ENCODE peak calls at places on chromosomes 12 and 14, in nine cellular contexts. One of them, this sample, is unnamed.

GRCh38 chr12:111757361-111758119 is 9.2 kb upstream of the ALDH2 start:
- DNase-seq in Calu3: no peak
- DNase-seq in fibroblast of pulmonary artery: peak
- DNase-seq in heart right ventricle: peak
- DNase-seq in OCI-LY7: peak
- DNase-seq in fibroblast of villous mesenchyme: peak
- DNase-seq in cardiac fibroblast: peak
- DNase-seq in IMR-90: peak
- DNase-seq in tibial artery: peak
- DNase-seq in this sample: no peak

GRCh38 chr14:33834101-33834955 is 116.5 kb downstream of the EGLN3 start:
- DNase-seq in heart right ventricle: no peak
- DNase-seq in Calu3: no peak
- DNase-seq in cardiac fibroblast: no peak
- DNase-seq in fibroblast of pulmonary artery: no peak
- DNase-seq in IMR-90: no peak
- DNase-seq in tibial artery: no peak
- DNase-seq in fibroblast of villous mesenchyme: no peak
- DNase-seq in OCI-LY7: no peak
- DNase-seq in this sample: no peak

GRCh38 chr12:49552014-49552413 is 13.2 kb downstream of the KCNH3 start:
- DNase-seq in fibroblast of pulmonary artery: peak
- DNase-seq in IMR-90: no peak
- DNase-seq in cardiac fibroblast: no peak
- DNase-seq in Calu3: no peak
- DNase-seq in tibial artery: peak
- DNase-seq in OCI-LY7: no peak
- DNase-seq in heart right ventricle: peak
- DNase-seq in fibroblast of villous mesenchyme: no peak
- DNase-seq in this sample: peak

GRCh38 chr14:99069946-99070345 is 202.1 kb downstream of the BCL11B start:
- DNase-seq in heart right ventricle: no peak
- DNase-seq in tibial artery: no peak
- DNase-seq in cardiac fibroblast: no peak
- DNase-seq in Calu3: no peak
- DNase-seq in IMR-90: no peak
- DNase-seq in fibroblast of villous mesenchyme: no peak
- DNase-seq in fibroblast of pulmonary artery: no peak
- DNase-seq in OCI-LY7: no peak
- DNase-seq in this sample: no peak

GRCh38 chr12:129467749-129468148 is 436.1 kb downstream of the TMEM132D start:
- DNase-seq in OCI-LY7: no peak
- DNase-seq in heart right ventricle: no peak
- DNase-seq in IMR-90: no peak
- DNase-seq in fibroblast of pulmonary artery: no peak
- DNase-seq in fibroblast of villous mesenchyme: no peak
- DNase-seq in cardiac fibroblast: no peak
- DNase-seq in Calu3: no peak
- DNase-seq in tibial artery: no peak
- DNase-seq in this sample: no peak

GRCh38 chr12:112798019-112798760 is 6.6 kb downstream of the RPH3A start:
- DNase-seq in fibroblast of villous mesenchyme: no peak
- DNase-seq in IMR-90: no peak
- DNase-seq in heart right ventricle: no peak
- DNase-seq in OCI-LY7: no peak
- DNase-seq in fibroblast of pulmonary artery: peak
- DNase-seq in cardiac fibroblast: no peak
- DNase-seq in Calu3: no peak
- DNase-seq in tibial artery: no peak
- DNase-seq in this sample: no peak

GRCh38 chr12:109192358-109192757 is 76.0 kb downstream of the ACACB start:
- DNase-seq in fibroblast of pulmonary artery: peak
- DNase-seq in Calu3: peak
- DNase-seq in fibroblast of villous mesenchyme: no peak
- DNase-seq in OCI-LY7: no peak
- DNase-seq in heart right ventricle: no peak
- DNase-seq in IMR-90: peak
- DNase-seq in tibial artery: no peak
- DNase-seq in cardiac fibroblast: peak
- DNase-seq in this sample: peak

GRCh38 chr12:116210131-116210530 is 67.4 kb downstream of the MED13L start:
- DNase-seq in OCI-LY7: no peak
- DNase-seq in IMR-90: peak
- DNase-seq in Calu3: no peak
- DNase-seq in heart right ventricle: no peak
- DNase-seq in tibial artery: no peak
- DNase-seq in fibroblast of pulmonary artery: no peak
- DNase-seq in fibroblast of villous mesenchyme: peak
- DNase-seq in cardiac fibroblast: no peak
- DNase-seq in this sample: no peak

GRCh38 chr14:68794856-68795601 is 2.2 kb upstream of the ZFP36L1 start:
- DNase-seq in tibial artery: peak
- DNase-seq in cardiac fibroblast: peak
- DNase-seq in OCI-LY7: peak
- DNase-seq in Calu3: peak
- DNase-seq in fibroblast of villous mesenchyme: peak
- DNase-seq in fibroblast of pulmonary artery: peak
- DNase-seq in heart right ventricle: peak
- DNase-seq in IMR-90: peak
- DNase-seq in this sample: peak

GRCh38 chr12:90086281-90086680 is 377.6 kb upstream of the ATP2B1 start:
- DNase-seq in fibroblast of pulmonary artery: no peak
- DNase-seq in fibroblast of villous mesenchyme: no peak
- DNase-seq in IMR-90: peak
- DNase-seq in Calu3: no peak
- DNase-seq in tibial artery: no peak
- DNase-seq in heart right ventricle: no peak
- DNase-seq in cardiac fibroblast: peak
- DNase-seq in OCI-LY7: no peak
- DNase-seq in this sample: peak

GRCh38 chr14:102891556-102891955 is 30.9 kb upstream of the AMN start:
- DNase-seq in cardiac fibroblast: peak
- DNase-seq in Calu3: no peak
- DNase-seq in fibroblast of villous mesenchyme: peak
- DNase-seq in IMR-90: peak
- DNase-seq in OCI-LY7: no peak
- DNase-seq in heart right ventricle: no peak
- DNase-seq in fibroblast of pulmonary artery: peak
- DNase-seq in tibial artery: no peak
- DNase-seq in this sample: peak

GRCh38 chr12:104370989-104371870 is 67.7 kb downstream of the EID3 start:
- DNase-seq in OCI-LY7: no peak
- DNase-seq in fibroblast of pulmonary artery: peak
- DNase-seq in IMR-90: peak
- DNase-seq in fibroblast of villous mesenchyme: no peak
- DNase-seq in heart right ventricle: no peak
- DNase-seq in cardiac fibroblast: peak
- DNase-seq in Calu3: peak
- DNase-seq in tibial artery: no peak
- DNase-seq in this sample: peak

GRCh38 chr14:85316701-85317100 is 213.2 kb upstream of the FLRT2 start:
- DNase-seq in fibroblast of pulmonary artery: no peak
- DNase-seq in cardiac fibroblast: no peak
- DNase-seq in OCI-LY7: no peak
- DNase-seq in heart right ventricle: no peak
- DNase-seq in fibroblast of villous mesenchyme: peak
- DNase-seq in tibial artery: no peak
- DNase-seq in IMR-90: peak
- DNase-seq in Calu3: no peak
- DNase-seq in this sample: no peak

GRCh38 chr14:37436519-37436918 is 158.5 kb downstream of the FOXA1 start:
- DNase-seq in Calu3: no peak
- DNase-seq in fibroblast of villous mesenchyme: no peak
- DNase-seq in cardiac fibroblast: no peak
- DNase-seq in tibial artery: no peak
- DNase-seq in OCI-LY7: no peak
- DNase-seq in IMR-90: no peak
- DNase-seq in heart right ventricle: no peak
- DNase-seq in fibroblast of pulmonary artery: no peak
- DNase-seq in this sample: peak

GRCh38 chr14:59634617-59635016 is 58.0 kb upstream of the CCDC175 start:
- DNase-seq in heart right ventricle: no peak
- DNase-seq in IMR-90: no peak
- DNase-seq in cardiac fibroblast: no peak
- DNase-seq in fibroblast of pulmonary artery: no peak
- DNase-seq in fibroblast of villous mesenchyme: no peak
- DNase-seq in OCI-LY7: no peak
- DNase-seq in tibial artery: no peak
- DNase-seq in Calu3: no peak
- DNase-seq in this sample: no peak

GRCh38 chr12:55929306-55929791 is 1.6 kb upstream of the DGKA start:
- DNase-seq in cardiac fibroblast: no peak
- DNase-seq in tibial artery: no peak
- DNase-seq in heart right ventricle: peak
- DNase-seq in fibroblast of pulmonary artery: no peak
- DNase-seq in fibroblast of villous mesenchyme: no peak
- DNase-seq in Calu3: no peak
- DNase-seq in IMR-90: no peak
- DNase-seq in OCI-LY7: peak
- DNase-seq in this sample: no peak

DNA sequence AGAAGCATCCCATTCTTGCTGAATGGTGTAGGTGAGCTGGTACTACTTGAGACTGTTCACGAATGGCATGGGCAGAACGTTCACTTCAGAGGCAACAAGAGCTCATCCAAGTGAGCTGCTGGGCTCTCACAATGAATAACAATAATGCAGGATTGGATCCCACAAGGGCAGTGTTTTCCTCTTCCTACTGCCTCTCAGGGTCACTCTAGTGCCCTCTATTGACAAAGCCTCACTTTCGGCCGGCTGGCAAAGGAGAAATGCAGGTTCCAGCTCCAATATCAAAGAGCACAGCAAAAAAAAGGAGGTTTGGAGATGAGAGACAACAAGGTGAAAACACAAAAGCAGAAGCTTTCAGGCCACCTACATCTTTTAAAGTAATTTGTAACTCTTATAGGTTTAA is 74.6 kb upstream of the MYF6 start:
- DNase-seq in IMR-90: no peak
- DNase-seq in fibroblast of pulmonary artery: no peak
- DNase-seq in Calu3: peak
- DNase-seq in fibroblast of villous mesenchyme: no peak
- DNase-seq in OCI-LY7: peak
- DNase-seq in tibial artery: no peak
- DNase-seq in cardiac fibroblast: peak
- DNase-seq in heart right ventricle: no peak
- DNase-seq in this sample: peak
- TF ChIP-seq CTCF in IMR-90: no peak
- TF ChIP-seq CTCF in fibroblast of pulmonary artery: peak
- TF ChIP-seq CTCF in Calu3: no peak
- TF ChIP-seq CTCF in fibroblast of villous mesenchyme: peak
- TF ChIP-seq CTCF in OCI-LY7: peak
- TF ChIP-seq CTCF in tibial artery: no peak
- TF ChIP-seq CTCF in cardiac fibroblast: peak
- TF ChIP-seq CTCF in heart right ventricle: no peak
- TF ChIP-seq CTCF in this sample: peak

GRCh38 chr14:76381817-76382494 is 6.0 kb downstream of the ESRRB start:
- DNase-seq in cardiac fibroblast: no peak
- DNase-seq in tibial artery: no peak
- DNase-seq in OCI-LY7: no peak
- DNase-seq in IMR-90: no peak
- DNase-seq in heart right ventricle: no peak
- DNase-seq in fibroblast of pulmonary artery: no peak
- DNase-seq in fibroblast of villous mesenchyme: no peak
- DNase-seq in Calu3: no peak
- DNase-seq in this sample: no peak
- TF ChIP-seq CTCF in cardiac fibroblast: no peak
- TF ChIP-seq CTCF in tibial artery: no peak
- TF ChIP-seq CTCF in OCI-LY7: no peak
- TF ChIP-seq CTCF in IMR-90: no peak
- TF ChIP-seq CTCF in heart right ventricle: no peak
- TF ChIP-seq CTCF in fibroblast of pulmonary artery: no peak
- TF ChIP-seq CTCF in fibroblast of villous mesenchyme: no peak
- TF ChIP-seq CTCF in Calu3: no peak
- TF ChIP-seq CTCF in this sample: no peak

DNA sequence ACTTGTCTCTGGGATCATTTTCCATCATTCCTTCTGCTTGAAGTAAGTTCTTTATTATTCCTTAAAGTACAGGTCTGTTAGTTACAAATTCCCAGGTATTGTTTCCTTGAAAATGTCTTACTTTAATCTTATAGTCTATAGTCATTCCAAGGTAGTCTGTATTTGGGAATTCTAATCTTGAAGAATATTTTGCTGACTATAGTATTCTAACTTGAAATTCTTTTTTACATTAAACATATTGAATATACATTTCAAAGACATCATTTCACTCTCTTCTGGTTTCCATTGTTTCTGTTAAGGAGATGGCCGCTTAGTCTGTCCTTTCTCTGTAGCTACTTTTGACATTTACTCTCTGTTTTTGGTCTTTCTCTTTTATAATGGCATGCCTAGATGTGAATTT is 399.8 kb downstream of the TMEM117 start:
- DNase-seq in fibroblast of pulmonary artery: no peak
- DNase-seq in Calu3: no peak
- DNase-seq in cardiac fibroblast: no peak
- DNase-seq in heart right ventricle: no peak
- DNase-seq in fibroblast of villous mesenchyme: no peak
- DNase-seq in tibial artery: no peak
- DNase-seq in IMR-90: no peak
- DNase-seq in OCI-LY7: no peak
- DNase-seq in this sample: no peak
- TF ChIP-seq CTCF in fibroblast of pulmonary artery: no peak
- TF ChIP-seq CTCF in Calu3: no peak
- TF ChIP-seq CTCF in cardiac fibroblast: no peak
- TF ChIP-seq CTCF in heart right ventricle: no peak
- TF ChIP-seq CTCF in fibroblast of villous mesenchyme: no peak
- TF ChIP-seq CTCF in tibial artery: no peak
- TF ChIP-seq CTCF in IMR-90: no peak
- TF ChIP-seq CTCF in OCI-LY7: no peak
- TF ChIP-seq CTCF in this sample: no peak

GRCh38 chr12:120229071-120229582 is 28.2 kb upstream of the RPLP0 start:
- DNase-seq in heart right ventricle: peak
- DNase-seq in cardiac fibroblast: no peak
- DNase-seq in tibial artery: no peak
- DNase-seq in IMR-90: no peak
- DNase-seq in fibroblast of villous mesenchyme: peak
- DNase-seq in OCI-LY7: peak
- DNase-seq in Calu3: no peak
- DNase-seq in fibroblast of pulmonary artery: no peak
- DNase-seq in this sample: peak

GRCh38 chr12:120230974-120231315 is 30.0 kb upstream of the RPLP0 start:
- DNase-seq in IMR-90: no peak
- DNase-seq in heart right ventricle: no peak
- DNase-seq in fibroblast of villous mesenchyme: no peak
- DNase-seq in Calu3: no peak
- DNase-seq in fibroblast of pulmonary artery: no peak
- DNase-seq in cardiac fibroblast: no peak
- DNase-seq in tibial artery: no peak
- DNase-seq in OCI-LY7: no peak
- DNase-seq in this sample: no peak

GRCh38 chr12:120228291-120229070 is 27.6 kb upstream of the RPLP0 start:
- DNase-seq in tibial artery: peak
- DNase-seq in cardiac fibroblast: peak
- DNase-seq in fibroblast of villous mesenchyme: peak
- DNase-seq in Calu3: peak
- DNase-seq in fibroblast of pulmonary artery: peak
- DNase-seq in IMR-90: peak
- DNase-seq in OCI-LY7: peak
- DNase-seq in heart right ventricle: peak
- DNase-seq in this sample: peak

GRCh38 chr12:120230326-120230973 is 29.5 kb upstream of the RPLP0 start:
- DNase-seq in fibroblast of pulmonary artery: peak
- DNase-seq in heart right ventricle: peak
- DNase-seq in cardiac fibroblast: peak
- DNase-seq in fibroblast of villous mesenchyme: peak
- DNase-seq in tibial artery: peak
- DNase-seq in Calu3: peak
- DNase-seq in IMR-90: peak
- DNase-seq in OCI-LY7: no peak
- DNase-seq in this sample: peak

GRCh38 chr12:120229583-120230325 is 28.8 kb upstream of the RPLP0 start:
- DNase-seq in fibroblast of pulmonary artery: peak
- DNase-seq in heart right ventricle: peak
- DNase-seq in cardiac fibroblast: peak
- DNase-seq in fibroblast of villous mesenchyme: peak
- DNase-seq in OCI-LY7: no peak
- DNase-seq in Calu3: peak
- DNase-seq in tibial artery: no peak
- DNase-seq in IMR-90: no peak
- DNase-seq in this sample: peak
- TF ChIP-seq CTCF in fibroblast of pulmonary artery: no peak
- TF ChIP-seq CTCF in heart right ventricle: no peak
- TF ChIP-seq CTCF in cardiac fibroblast: no peak
- TF ChIP-seq CTCF in fibroblast of villous mesenchyme: no peak
- TF ChIP-seq CTCF in OCI-LY7: no peak
- TF ChIP-seq CTCF in Calu3: no peak
- TF ChIP-seq CTCF in tibial artery: no peak
- TF ChIP-seq CTCF in IMR-90: no peak
- TF ChIP-seq CTCF in this sample: no peak

This sample was measured in PC-3.